ENCODE peak calls at places on chromosomes 11 and 22, in nine cellular contexts. E is HFFc6, P is RWPE1, W is GM06990, D is kidney epithelial cell, T is breast epithelium, A is H9, B is neural progenitor cell, X is PC-3. Y is an unnamed sample.

GRCh38 chr11:71391352-71391751 is 56.8 kb downstream of the DHCR7 start:
- DNase-seq in P (no peak), T (no peak), X (no peak), A (no peak), B (no peak), E (no peak), D (no peak), W (no peak), Y (no peak)

GRCh38 chr11:117822522-117823033 is 2.0 kb downstream of the FXYD2 start:
- DNase-seq in B (no peak), A (no peak), T (no peak), D (no peak), E (no peak), P (no peak), W (no peak), X (no peak), Y (no peak)

GRCh38 chr11:78889698-78890097 is 315.0 kb upstream of the NARS2 start:
- DNase-seq in X (no peak), W (no peak), E (no peak), A (no peak), D (no peak), B (no peak), P (no peak), T (no peak), Y (no peak)

GRCh38 chr11:14262271-14262846 is 96.6 kb downstream of the RRAS2 start:
- DNase-seq in D (no peak), B (no peak), W (no peak), A (no peak), X (no peak), E (no peak), P (no peak), T (no peak), Y (no peak)

GRCh38 chr11:394034-394857 is at the start of gene PKP3:
- DNase-seq in D (no peak), X (peak; percentile 93), E (peak; percentile 62), A (peak; percentile 88), T (peak; percentile 89), W (no peak), B (peak; percentile 63), P (peak; percentile 91), Y (peak; percentile 99)

GRCh38 chr11:6968816-6969215 is 42.6 kb downstream of the ZNF215 start:
- DNase-seq in T (no peak), X (peak; percentile 19), P (no peak), D (no peak), A (no peak), B (no peak), E (peak; percentile 79), W (no peak), Y (peak; percentile 64)

GRCh38 chr11:104380358-104380757 is 216.4 kb upstream of the PDGFD start:
- DNase-seq in X (no peak), A (no peak), B (no peak), P (no peak), W (no peak), E (no peak), T (no peak), D (no peak), Y (no peak)

GRCh38 chr11:70016666-70017347 is 61.3 kb upstream of the ANO1 start:
- DNase-seq in B (no peak), E (peak; percentile 64), X (peak; percentile 100), P (peak; percentile 76), W (no peak), T (peak; percentile 88), D (peak; percentile 43), A (no peak), Y (peak; percentile 85)

GRCh38 chr22:23532756-23533155 is 47.3 kb downstream of the IGLL1 start:
- DNase-seq in P (no peak), E (no peak), X (no peak), B (no peak), A (peak; percentile 21), W (no peak), D (no peak), T (no peak), Y (no peak)

GRCh38 chr11:110000045-110000502 is 93.1 kb upstream of the ZC3H12C start:
- DNase-seq in T (no peak), W (peak; percentile 68), D (peak; percentile 79), E (peak; percentile 88), B (no peak), P (peak; percentile 54), X (peak; percentile 93), A (no peak), Y (peak; percentile 65)

GRCh38 chr22:38153821-38154562 is 27.6 kb downstream of the PLA2G6 start:
- DNase-seq in T (no peak), W (no peak), X (no peak), E (no peak), A (peak; percentile 29), B (peak; percentile 74), D (no peak), P (no peak), Y (no peak)

GRCh38 chr11:17767301-17767885 is 32.8 kb downstream of the KCNC1 start:
- DNase-seq in P (no peak), W (no peak), B (no peak), A (no peak), D (no peak), E (no peak), X (no peak), T (no peak), Y (no peak)

GRCh38 chr22:17569971-17570511 is 6.7 kb downstream of the SLC25A18 start:
- DNase-seq in D (no peak), E (no peak), P (no peak), T (peak; percentile 37), X (peak; percentile 17), A (peak; percentile 40), W (no peak), B (no peak), Y (no peak)

GRCh38 chr11:70854891-70855556 is 397.4 kb downstream of the SHANK2 start:
- DNase-seq in P (no peak), T (no peak), B (no peak), D (no peak), A (no peak), X (no peak), E (no peak), W (no peak), Y (no peak)

GRCh38 chr11:112751763-112752162 is 209.5 kb upstream of the NCAM1 start:
- DNase-seq in A (no peak), T (no peak), E (no peak), W (no peak), P (no peak), X (no peak), D (no peak), B (no peak), Y (no peak)

DNA sequence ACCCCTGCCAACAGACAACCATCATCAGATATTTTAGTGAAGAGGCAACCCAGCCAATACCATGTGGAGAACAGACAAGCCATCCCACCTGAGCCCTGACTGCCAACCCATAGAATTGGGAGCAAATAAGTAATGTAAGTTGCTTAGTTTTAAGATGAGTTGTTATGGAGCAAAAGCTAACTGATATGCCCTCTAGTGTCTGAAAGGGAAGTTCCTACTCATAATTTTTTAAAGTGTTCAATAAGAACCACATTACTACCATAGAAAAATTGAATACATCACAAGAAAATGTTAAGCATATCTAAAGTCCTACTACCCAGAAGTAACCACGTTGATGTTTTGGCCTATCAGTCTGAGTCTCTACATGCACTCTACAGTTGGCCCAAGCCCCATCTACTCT is 50.8 kb upstream of the SLC36A4 start:
- DNase-seq in D (no peak), A (no peak), T (no peak), X (peak; percentile 39), W (no peak), P (no peak), E (peak; percentile 9), B (no peak), Y (peak; percentile 10)
- TF ChIP-seq CTCF in D (peak; percentile 22), A (peak; percentile 52), T (no peak), X (peak; percentile 67), W (peak; percentile 44), P (no peak), E (peak; percentile 66), B (peak; percentile 23), Y (peak; percentile 34)

GRCh38 chr11:1425006-1425405 is 35.3 kb downstream of the BRSK2 start:
- DNase-seq in E (no peak), A (no peak), X (no peak), P (no peak), T (no peak), B (no peak), W (no peak), D (no peak), Y (no peak)

GRCh38 chr11:1433568-1433967 is 43.8 kb downstream of the BRSK2 start:
- DNase-seq in A (no peak), T (no peak), X (no peak), P (no peak), D (no peak), W (no peak), E (no peak), B (no peak), Y (no peak)

GRCh38 chr11:1433977-1434640 is 44.4 kb downstream of the BRSK2 start:
- DNase-seq in B (no peak), T (no peak), W (no peak), E (no peak), D (no peak), A (no peak), X (no peak), P (no peak), Y (no peak)

GRCh38 chr11:1425439-1425838 is 35.7 kb downstream of the BRSK2 start:
- DNase-seq in W (no peak), X (no peak), P (no peak), D (no peak), T (no peak), B (no peak), A (no peak), E (no peak), Y (no peak)

GRCh38 chr11:1428762-1429316 is 39.1 kb downstream of the BRSK2 start:
- DNase-seq in E (no peak), A (no peak), D (no peak), W (no peak), X (no peak), P (no peak), B (no peak), T (no peak), Y (no peak)
- TF ChIP-seq CTCF in E (no peak), A (no peak), D (no peak), W (no peak), X (no peak), P (no peak), B (no peak), T (no peak), Y (no peak)

DNA sequence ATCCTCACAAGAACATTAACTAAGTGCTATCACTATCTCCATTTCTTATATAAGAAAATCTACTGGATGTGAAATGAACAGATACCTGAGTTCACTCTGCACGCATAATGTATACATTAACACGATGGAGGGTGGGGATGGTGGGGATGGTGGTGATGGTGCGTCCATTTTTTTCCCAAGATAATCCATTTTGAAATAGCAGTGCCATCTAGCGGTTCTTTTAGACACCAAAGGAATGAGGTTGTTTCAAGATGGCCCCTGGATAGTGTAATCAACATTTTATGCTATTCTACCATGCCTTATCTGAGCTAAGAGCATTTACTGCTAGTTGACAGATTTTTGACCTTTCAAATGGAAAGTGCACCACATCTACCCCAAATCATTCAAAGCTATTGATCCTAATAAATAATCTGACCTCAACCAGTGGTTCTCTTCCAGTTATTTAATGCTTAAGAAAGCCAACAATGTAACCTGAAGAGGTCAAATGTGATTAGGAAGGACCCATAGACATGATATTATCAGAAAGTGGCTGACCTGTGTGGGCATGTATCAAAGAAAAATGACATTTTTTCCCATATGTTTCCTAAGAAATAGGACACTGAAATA is 714.7 kb upstream of the TENM4 start:
- DNase-seq in D (no peak), X (peak; percentile 54), P (peak; percentile 17), T (no peak), A (no peak), E (peak; percentile 9), B (peak; percentile 65), W (no peak), Y (peak; percentile 49)
- TF ChIP-seq CTCF in D (peak; percentile 52), X (peak; percentile 76), P (peak; percentile 48), T (no peak), A (peak; percentile 69), E (peak; percentile 87), B (peak; percentile 70), W (peak; percentile 44), Y (peak; percentile 64)

GRCh38 chr11:68843703-68844312 is 2.1 kb upstream of the CPT1A start:
- DNase-seq in E (no peak), D (no peak), B (peak; percentile 57), W (peak; percentile 86), A (peak; percentile 93), P (peak; percentile 50), X (peak; percentile 89), T (peak; percentile 72), Y (peak; percentile 73)
- TF ChIP-seq CTCF in E (peak; percentile 47), D (peak; percentile 61), B (peak; percentile 30), W (peak; percentile 77), A (peak; percentile 72), P (peak; percentile 76), X (peak; percentile 82), T (peak; percentile 77), Y (peak; percentile 40)

Y was measured in epithelial cell of esophagus.